ENCODE peak calls at places on chromosome 22, in four cellular contexts. P is frontal cortex; V is Right ventricle myocardium superior; D is activated naive CD4-positive, alpha-beta T cell. U is an unnamed sample.

GRCh38 chr22:33579448-33580093 is 340.7 kb downstream of the LARGE1 start:
- DNase-seq in D (no peak), V (peak), P (peak), U (peak)

GRCh38 chr22:43226368-43226979 is 39.5 kb upstream of the TTLL12 start:
- DNase-seq in V (no peak), D (no peak), P (no peak), U (no peak)

GRCh38 chr22:37887610-37888378 is 18.3 kb upstream of the MICALL1 start:
- DNase-seq in P (no peak), V (peak), D (no peak), U (no peak)

GRCh38 chr22:25172153-25172552 is 27.5 kb upstream of the CRYBB3 start:
- DNase-seq in V (no peak), D (no peak), P (no peak), U (no peak)

GRCh38 chr22:19903031-19903430 is 38.5 kb upstream of the COMT start:
- DNase-seq in D (no peak), V (no peak), P (no peak), U (no peak)

GRCh38 chr22:17917490-17917983 is 106.8 kb downstream of the MICAL3 start:
- DNase-seq in P (no peak), D (no peak), V (peak), U (peak)

GRCh38 chr22:23193882-23194281 is 13.6 kb downstream of the BCR start:
- DNase-seq in P (no peak), V (no peak), D (no peak), U (no peak)

GRCh38 chr22:23047742-23048141 is 22.6 kb upstream of the GNAZ start:
- DNase-seq in D (no peak), P (no peak), V (no peak), U (no peak)

GRCh38 chr22:24035296-24035695 is 24.2 kb downstream of the CABIN1 start:
- DNase-seq in P (no peak), V (no peak), D (no peak), U (no peak)